ENCODE peak calls at places on chromosomes 2 and 18, in seven cellular contexts. J is GM23248; C is activated CD8-positive, alpha-beta memory T cell treated with anti-CD3 and anti-CD28 coated beads, Interleukin-2, amount 50 U/mL, for 48 hours; V is mucosa of gallbladder; S is stimulated activated CD4-positive, alpha-beta T cell treated with anti-CD3 and anti-CD28 coated beads, Interleukin-1b, Interleukin-23, amount 100 ng/mL, for 48 hours; D is globus pallidus; Z is effector memory CD8-positive, alpha-beta T cell. P is an unnamed sample.

GRCh38 chr2:85792783-85793441 is 39.1 kb downstream of the ATOH8 start:
- DNase-seq in D (no peak), Z (no peak), V (no peak), J (peak; percentile 82), C (no peak), S (no peak), P (no peak)

GRCh38 chr2:186477782-186478181 is 8.3 kb upstream of the ZC3H15 start:
- DNase-seq in C (no peak), S (no peak), J (no peak), V (no peak), D (no peak), Z (no peak), P (no peak)

GRCh38 chr2:144137269-144137668 is 382.6 kb downstream of the ZEB2 start:
- DNase-seq in V (no peak), J (no peak), D (no peak), C (no peak), Z (no peak), S (no peak), P (no peak)

GRCh38 chr2:240928476-240929363 is 22.6 kb downstream of the CROCC2 start:
- DNase-seq in Z (no peak), S (no peak), V (no peak), C (peak; percentile 36), J (no peak), D (no peak), P (no peak)

GRCh38 chr2:191255756-191256312 is 10.6 kb downstream of the MYO1B start:
- DNase-seq in Z (no peak), V (no peak), C (no peak), D (no peak), S (no peak), J (peak; percentile 48), P (no peak)

GRCh38 chr2:83162421-83162820 is 1296.7 kb downstream of the SUCLG1 start:
- DNase-seq in V (no peak), Z (no peak), D (no peak), S (no peak), C (no peak), J (no peak), P (no peak)

GRCh38 chr2:3263487-3263886 is 114.1 kb downstream of the EIPR1 start:
- DNase-seq in J (no peak), Z (no peak), C (no peak), V (no peak), D (no peak), S (no peak), P (no peak)

GRCh38 chr2:136323935-136324334 is 206.0 kb upstream of the CXCR4 start:
- DNase-seq in C (no peak), Z (no peak), V (no peak), S (no peak), J (no peak), D (no peak), P (no peak)

GRCh38 chr18:62588217-62588616 is 65.4 kb downstream of the ZCCHC2 start:
- DNase-seq in C (peak; percentile 45), S (no peak), J (no peak), Z (no peak), V (no peak), D (no peak), P (no peak)

GRCh38 chr2:96556441-96557330 is 20.1 kb downstream of the ARID5A start:
- DNase-seq in V (peak; percentile 83), C (peak; percentile 80), Z (no peak), S (peak; percentile 89), J (peak; percentile 91), D (no peak), P (no peak)

GRCh38 chr2:199092419-199092818 is 365.3 kb downstream of the SATB2 start:
- DNase-seq in D (no peak), Z (no peak), C (no peak), S (no peak), V (no peak), J (no peak), P (no peak)

GRCh38 chr18:59272221-59272888 is 899 bp downstream of the RAX start:
- DNase-seq in J (peak; percentile 52), D (no peak), V (no peak), Z (no peak), S (no peak), C (no peak), P (no peak)

GRCh38 chr2:202718614-202719013 is 83.8 kb downstream of the FAM117B start:
- DNase-seq in S (no peak), Z (no peak), V (no peak), J (peak; percentile 60), D (no peak), C (no peak), P (no peak)

GRCh38 chr2:11723061-11723371 is 23.4 kb upstream of the LPIN1 start:
- DNase-seq in S (no peak), Z (no peak), V (no peak), C (no peak), D (no peak), J (no peak), P (no peak)

GRCh38 chr18:79523221-79523737 is 127.5 kb downstream of the NFATC1 start:
- DNase-seq in V (no peak), Z (no peak), D (no peak), S (peak; percentile 85), C (peak; percentile 80), J (no peak), P (no peak)

GRCh38 chr2:106117882-106118684 is 76.0 kb downstream of the UXS1 start:
- DNase-seq in C (peak; percentile 40), S (no peak), D (no peak), V (peak; percentile 70), Z (no peak), J (no peak), P (no peak)

GRCh38 chr18:65365245-65365955 is 385.4 kb upstream of the CDH7 start:
- DNase-seq in Z (no peak), V (no peak), S (no peak), C (no peak), J (no peak), D (no peak), P (no peak)

GRCh38 chr18:79952457-79952995 is 1.1 kb upstream of the SLC66A2 start:
- DNase-seq in D (no peak), S (no peak), C (no peak), V (no peak), J (no peak), Z (no peak), P (no peak)

GRCh38 chr2:233165895-233166661 is 85.4 kb upstream of the ATG16L1 start:
- DNase-seq in D (no peak), V (peak; percentile 42), C (no peak), Z (peak; percentile 17), S (no peak), J (peak; percentile 11), P (no peak)

GRCh38 chr2:69163109-69163508 is 150.1 kb downstream of the ANTXR1 start:
- DNase-seq in Z (no peak), V (no peak), C (no peak), J (peak; percentile 93), S (no peak), D (peak; percentile 67), P (peak; percentile 73)

GRCh38 chr2:222318026-222318711 is 19.4 kb upstream of the PAX3 start:
- DNase-seq in V (peak; percentile 55), Z (no peak), S (peak; percentile 31), C (peak; percentile 73), D (peak; percentile 17), J (peak; percentile 70), P (peak; percentile 30)

GRCh38 chr2:221156335-221156734 is 415.8 kb downstream of the EPHA4 start:
- DNase-seq in Z (no peak), S (no peak), J (no peak), C (no peak), V (no peak), D (no peak), P (no peak)

GRCh38 chr2:210421916-210422315 is 54.6 kb downstream of the LANCL1 start:
- DNase-seq in D (no peak), V (no peak), Z (no peak), J (peak; percentile 23), C (no peak), S (no peak), P (no peak)

GRCh38 chr2:235199128-235199527 is 247.3 kb downstream of the SH3BP4 start:
- DNase-seq in J (no peak), C (no peak), Z (no peak), V (no peak), S (no peak), D (no peak), P (no peak)